ENCODE peak calls at places on chromosomes 13 and 19, in six cellular contexts. One of them, this sample, is unnamed.

GRCh38 chr19:52231154-52231565 is 38.2 kb upstream of the ZNF766 start:
- DNase-seq in H1: no peak
- DNase-seq in SK-N-SH: no peak
- DNase-seq in HepG2: no peak
- DNase-seq in GM12878: no peak
- DNase-seq in K562: no peak
- DNase-seq in this sample: no peak

GRCh38 chr13:102089177-102089576 is 312.7 kb downstream of the FGF14 start:
- DNase-seq in GM12878: no peak
- DNase-seq in K562: no peak
- DNase-seq in SK-N-SH: no peak
- DNase-seq in H1: no peak
- DNase-seq in HepG2: no peak
- DNase-seq in this sample: no peak

GRCh38 chr19:7923295-7924191 is 2.4 kb downstream of the CTXN1 start:
- DNase-seq in SK-N-SH: no peak
- DNase-seq in H1: no peak
- DNase-seq in GM12878: no peak
- DNase-seq in HepG2: no peak
- DNase-seq in K562: no peak
- DNase-seq in this sample: no peak

GRCh38 chr13:47226516-47226915 is 329.7 kb upstream of the HTR2A start:
- DNase-seq in GM12878: no peak
- DNase-seq in K562: no peak
- DNase-seq in SK-N-SH: no peak
- DNase-seq in HepG2: no peak
- DNase-seq in H1: no peak
- DNase-seq in this sample: no peak

GRCh38 chr13:24540236-24541126 is 27.9 kb upstream of the PARP4 start:
- DNase-seq in SK-N-SH: peak; percentile 51
- DNase-seq in K562: peak; percentile 39
- DNase-seq in GM12878: no peak
- DNase-seq in HepG2: peak; percentile 2
- DNase-seq in H1: peak; percentile 54
- DNase-seq in this sample: no peak

GRCh38 chr19:15430526-15431120 is 11.8 kb upstream of the AKAP8L start:
- DNase-seq in SK-N-SH: no peak
- DNase-seq in HepG2: no peak
- DNase-seq in H1: no peak
- DNase-seq in K562: no peak
- DNase-seq in GM12878: no peak
- DNase-seq in this sample: no peak

GRCh38 chr19:55528030-55528801 is 8.7 kb downstream of the SBK2 start:
- DNase-seq in K562: no peak
- DNase-seq in GM12878: no peak
- DNase-seq in HepG2: peak; percentile 30
- DNase-seq in H1: no peak
- DNase-seq in SK-N-SH: peak; percentile 90
- DNase-seq in this sample: no peak

GRCh38 chr19:17553256-17553655 is 2.2 kb upstream of the COLGALT1 start:
- DNase-seq in SK-N-SH: no peak
- DNase-seq in H1: no peak
- DNase-seq in GM12878: no peak
- DNase-seq in K562: peak; percentile 75
- DNase-seq in HepG2: no peak
- DNase-seq in this sample: no peak

GRCh38 chr13:35479223-35479536 is 2.7 kb upstream of the MAB21L1 start:
- DNase-seq in K562: no peak
- DNase-seq in HepG2: no peak
- DNase-seq in GM12878: no peak
- DNase-seq in SK-N-SH: peak; percentile 27
- DNase-seq in H1: no peak
- DNase-seq in this sample: no peak

GRCh38 chr13:113387396-113387795 is 23.5 kb upstream of the GRTP1 start:
- DNase-seq in GM12878: no peak
- DNase-seq in H1: no peak
- DNase-seq in K562: no peak
- DNase-seq in HepG2: no peak
- DNase-seq in SK-N-SH: no peak
- DNase-seq in this sample: no peak
- TF ChIP-seq YY1 in GM12878: no peak
- TF ChIP-seq YY1 in H1: no peak
- TF ChIP-seq YY1 in K562: no peak
- TF ChIP-seq YY1 in HepG2: no peak
- TF ChIP-seq YY1 in SK-N-SH: no peak
- TF ChIP-seq YY1 in this sample: no peak

GRCh38 chr13:110525328-110526319 is 35.9 kb downstream of the RAB20 start:
- DNase-seq in H1: no peak
- DNase-seq in GM12878: peak; percentile 35
- DNase-seq in SK-N-SH: no peak
- DNase-seq in K562: no peak
- DNase-seq in HepG2: no peak
- DNase-seq in this sample: no peak

GRCh38 chr13:110530839-110531499 is 30.6 kb downstream of the RAB20 start:
- DNase-seq in SK-N-SH: no peak
- DNase-seq in HepG2: no peak
- DNase-seq in K562: no peak
- DNase-seq in GM12878: no peak
- DNase-seq in H1: no peak
- DNase-seq in this sample: no peak

GRCh38 chr13:110528911-110529310 is 32.6 kb downstream of the RAB20 start:
- DNase-seq in HepG2: no peak
- DNase-seq in GM12878: no peak
- DNase-seq in H1: no peak
- DNase-seq in K562: no peak
- DNase-seq in SK-N-SH: no peak
- DNase-seq in this sample: no peak

GRCh38 chr13:110529522-110530311 is 31.8 kb downstream of the RAB20 start:
- DNase-seq in GM12878: no peak
- DNase-seq in HepG2: no peak
- DNase-seq in K562: no peak
- DNase-seq in SK-N-SH: no peak
- DNase-seq in H1: no peak
- DNase-seq in this sample: no peak

DNA sequence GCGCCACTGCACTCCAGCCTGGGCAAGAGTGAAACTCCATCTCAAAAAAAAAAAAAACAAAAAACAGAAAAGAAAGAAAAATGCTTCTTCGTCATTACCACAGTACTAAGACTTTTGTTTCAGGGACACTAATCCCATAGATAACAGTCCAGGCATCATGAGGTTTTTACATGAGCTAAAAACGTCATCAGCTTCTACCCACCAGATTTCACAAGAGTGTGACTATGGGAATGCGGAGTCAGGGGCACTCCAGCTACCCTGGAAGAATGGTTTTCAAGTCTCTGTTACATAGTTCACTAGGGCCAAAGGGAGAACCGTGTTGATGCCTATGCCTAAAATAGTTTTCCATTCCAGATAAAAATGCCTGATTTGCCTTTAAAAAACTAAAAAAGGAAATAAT is 33.2 kb downstream of the RAB20 start:
- DNase-seq in GM12878: no peak
- DNase-seq in SK-N-SH: no peak
- DNase-seq in K562: no peak
- DNase-seq in HepG2: no peak
- DNase-seq in H1: no peak
- DNase-seq in this sample: no peak
- TF ChIP-seq JUND in GM12878: no peak
- TF ChIP-seq JUND in SK-N-SH: no peak
- TF ChIP-seq JUND in K562: no peak
- TF ChIP-seq JUND in HepG2: no peak
- TF ChIP-seq JUND in H1: no peak
- TF ChIP-seq JUND in this sample: no peak

GRCh38 chr19:3981373-3981735 is 3.9 kb downstream of the EEF2 start:
- DNase-seq in GM12878: no peak
- DNase-seq in HepG2: no peak
- DNase-seq in SK-N-SH: no peak
- DNase-seq in K562: no peak
- DNase-seq in H1: no peak
- DNase-seq in this sample: no peak

GRCh38 chr19:3983542-3983914 is 1.7 kb downstream of the EEF2 start:
- DNase-seq in H1: no peak
- DNase-seq in GM12878: no peak
- DNase-seq in SK-N-SH: peak; percentile 13
- DNase-seq in HepG2: no peak
- DNase-seq in K562: no peak
- DNase-seq in this sample: no peak

GRCh38 chr19:3980353-3981251 is 4.7 kb downstream of the EEF2 start:
- DNase-seq in HepG2: no peak
- DNase-seq in GM12878: no peak
- DNase-seq in H1: no peak
- DNase-seq in K562: no peak
- DNase-seq in SK-N-SH: peak; percentile 22
- DNase-seq in this sample: no peak

GRCh38 chr19:3982701-3983541 is 2.3 kb downstream of the EEF2 start:
- DNase-seq in GM12878: no peak
- DNase-seq in K562: no peak
- DNase-seq in HepG2: peak; percentile 41
- DNase-seq in H1: no peak
- DNase-seq in SK-N-SH: peak; percentile 23
- DNase-seq in this sample: no peak

GRCh38 chr19:3981736-3982681 is 3.3 kb downstream of the EEF2 start:
- DNase-seq in HepG2: no peak
- DNase-seq in H1: no peak
- DNase-seq in GM12878: no peak
- DNase-seq in SK-N-SH: peak; percentile 17
- DNase-seq in K562: no peak
- DNase-seq in this sample: no peak
- TF ChIP-seq POLR2AphosphoS5 in HepG2: no peak
- TF ChIP-seq POLR2AphosphoS5 in H1: peak; percentile 54
- TF ChIP-seq POLR2AphosphoS5 in GM12878: peak; percentile 39
- TF ChIP-seq POLR2AphosphoS5 in SK-N-SH: no peak
- TF ChIP-seq POLR2AphosphoS5 in K562: peak; percentile 36
- TF ChIP-seq POLR2AphosphoS5 in this sample: no peak

GRCh38 chr19:19278315-19278714 is 5.2 kb upstream of the TM6SF2 start:
- DNase-seq in GM12878: no peak
- DNase-seq in HepG2: no peak
- DNase-seq in H1: no peak
- DNase-seq in K562: no peak
- DNase-seq in SK-N-SH: peak; percentile 18
- DNase-seq in this sample: no peak

GRCh38 chr19:19279062-19279612 is 6.0 kb upstream of the TM6SF2 start:
- DNase-seq in H1: no peak
- DNase-seq in SK-N-SH: no peak
- DNase-seq in K562: no peak
- DNase-seq in HepG2: no peak
- DNase-seq in GM12878: no peak
- DNase-seq in this sample: no peak

GRCh38 chr19:19279853-19280252 is 6.8 kb upstream of the TM6SF2 start:
- DNase-seq in GM12878: no peak
- DNase-seq in H1: no peak
- DNase-seq in HepG2: no peak
- DNase-seq in K562: no peak
- DNase-seq in SK-N-SH: no peak
- DNase-seq in this sample: no peak

GRCh38 chr19:19276851-19277250 is 3.8 kb upstream of the TM6SF2 start:
- DNase-seq in HepG2: no peak
- DNase-seq in SK-N-SH: peak; percentile 22
- DNase-seq in H1: no peak
- DNase-seq in K562: no peak
- DNase-seq in GM12878: no peak
- DNase-seq in this sample: no peak

DNA sequence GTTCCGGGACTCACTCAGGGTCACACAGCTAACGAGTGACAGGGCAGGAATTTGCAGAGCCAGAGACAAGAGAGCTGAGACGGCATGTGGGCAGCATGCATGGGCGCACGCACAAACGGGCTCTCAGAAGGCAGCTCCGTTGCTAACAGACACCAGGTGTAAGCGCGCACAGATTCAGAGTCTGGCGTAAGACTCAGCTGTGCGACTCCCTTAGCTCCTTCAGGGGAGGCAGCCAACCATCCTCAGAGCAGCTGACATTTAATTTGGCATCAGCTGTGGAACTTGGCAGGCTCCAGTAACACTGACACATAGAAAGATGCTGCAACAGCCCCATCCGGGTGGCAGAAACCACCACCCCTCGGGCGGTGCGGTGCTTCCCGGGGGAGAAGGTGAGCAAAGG is 7.5 kb upstream of the TM6SF2 start:
- DNase-seq in GM12878: no peak
- DNase-seq in H1: no peak
- DNase-seq in K562: no peak
- DNase-seq in HepG2: no peak
- DNase-seq in SK-N-SH: no peak
- DNase-seq in this sample: no peak
- TF ChIP-seq YY1 in GM12878: no peak
- TF ChIP-seq YY1 in H1: no peak
- TF ChIP-seq YY1 in K562: no peak
- TF ChIP-seq YY1 in HepG2: no peak
- TF ChIP-seq YY1 in SK-N-SH: no peak
- TF ChIP-seq YY1 in this sample: no peak

DNA sequence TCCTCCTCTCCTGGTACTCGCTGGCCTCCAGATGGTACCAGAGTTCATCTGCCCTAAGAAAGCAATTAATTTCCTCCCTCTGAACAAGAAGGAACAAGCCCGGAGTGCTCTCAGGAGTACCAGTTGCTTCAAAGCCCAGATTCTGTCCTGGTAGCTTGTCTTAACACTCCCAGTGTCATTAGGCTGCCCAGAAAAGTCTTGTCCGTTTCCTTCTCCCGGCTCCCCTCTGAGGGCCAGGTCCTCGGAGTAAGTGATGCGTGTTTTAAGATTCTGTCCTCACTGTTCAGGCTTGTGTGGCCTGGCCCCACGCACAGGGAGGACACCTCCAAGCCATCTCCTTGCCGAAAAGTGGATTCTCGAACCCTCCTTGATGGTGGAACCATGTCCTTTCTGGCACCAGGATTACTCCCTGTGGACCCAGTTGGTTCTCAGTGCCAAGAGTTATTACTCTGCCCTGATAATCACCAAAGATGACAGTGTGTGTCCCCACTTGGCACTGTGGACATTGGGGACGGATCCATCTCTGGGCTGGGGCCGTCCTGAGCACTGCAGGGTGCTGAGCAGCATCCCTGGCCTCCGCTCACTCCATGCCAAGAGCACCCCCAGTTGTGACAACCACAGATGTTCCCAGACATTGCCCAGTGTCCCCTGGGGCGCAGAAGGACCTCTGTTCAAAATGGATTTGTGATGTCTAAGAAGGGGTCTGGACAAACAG is 52.5 kb downstream of the RFX2 start:
- DNase-seq in K562: no peak
- DNase-seq in GM12878: no peak
- DNase-seq in H1: no peak
- DNase-seq in HepG2: no peak
- DNase-seq in SK-N-SH: no peak
- DNase-seq in this sample: no peak
- TF ChIP-seq JUND in K562: no peak
- TF ChIP-seq JUND in GM12878: no peak
- TF ChIP-seq JUND in H1: no peak
- TF ChIP-seq JUND in HepG2: no peak
- TF ChIP-seq JUND in SK-N-SH: no peak
- TF ChIP-seq JUND in this sample: no peak